ENCODE peak calls at places on chromosomes 6 and 20, in eight cellular contexts. M is AG10803, V is K562, J is uterus, T is AG09309, R is tibial artery, E is HFF-Myc, H is kidney epithelial cell. I is an unnamed sample.
A peak's percentile ranks its signal among the peaks of the same experiment; 100 is the strongest.

GRCh38 chr20:59047938-59048680 is 5.5 kb upstream of the PRELID3B start:
- DNase-seq in M (peak; percentile 59), V (no peak), J (no peak), T (no peak), R (no peak), E (no peak), H (no peak), I (peak; percentile 18)

GRCh38 chr6:93896081-93896480 is 476.7 kb upstream of the EPHA7 start:
- DNase-seq in M (no peak), V (no peak), J (no peak), T (no peak), R (no peak), E (no peak), H (no peak), I (no peak)

GRCh38 chr6:136979206-136979605 is 57.1 kb downstream of the SLC35D3 start:
- DNase-seq in M (no peak), V (no peak), J (no peak), T (no peak), R (no peak), E (no peak), H (no peak), I (no peak)

GRCh38 chr6:35898003-35898402 is 22.9 kb downstream of the SRPK1 start:
- DNase-seq in M (no peak), V (no peak), J (no peak), T (no peak), R (no peak), E (no peak), H (no peak), I (no peak)

GRCh38 chr20:11403711-11404110 is 514.0 kb upstream of the BTBD3 start:
- DNase-seq in M (peak; percentile 28), V (no peak), J (peak; percentile 73), T (no peak), R (no peak), E (no peak), H (no peak), I (peak; percentile 59)

GRCh38 chr6:5457036-5457435 is 195.7 kb downstream of the FARS2 start:
- DNase-seq in M (peak; percentile 61), V (no peak), J (no peak), T (no peak), R (no peak), E (no peak), H (no peak), I (no peak)

GRCh38 chr6:84220809-84221409 is 6.5 kb downstream of the CEP162 start:
- DNase-seq in M (peak; percentile 43), V (peak; percentile 16), J (no peak), T (no peak), R (no peak), E (peak; percentile 7), H (no peak), I (no peak)

GRCh38 chr20:5001174-5002076 is at the start of gene SLC23A2:
- DNase-seq in M (no peak), V (peak; percentile 81), J (peak; percentile 16), T (no peak), R (peak; percentile 67), E (no peak), H (no peak), I (no peak)

GRCh38 chr20:38050691-38051090 is 17.1 kb downstream of the RPRD1B start:
- DNase-seq in M (no peak), V (no peak), J (no peak), T (no peak), R (no peak), E (no peak), H (no peak), I (no peak)

GRCh38 chr20:56628015-56628872 is 862 bp upstream of the TFAP2C start:
- DNase-seq in M (no peak), V (no peak), J (no peak), T (no peak), R (no peak), E (no peak), H (no peak), I (no peak)
- H3K4me3 ChIP-seq in M (peak overlapping the region; percentile 51), V (no peak overlapping the region), J (peak overlapping the region; percentile 29), T (no peak overlapping the region), R (peak overlapping the region; percentile 45), E (peak overlapping the region; percentile 60), H (no peak overlapping the region), I (peak overlapping the region; percentile 9)

GRCh38 chr6:144284474-144284752 is 722 bp upstream of the UTRN start:
- DNase-seq in M (no peak), V (no peak), J (no peak), T (no peak), R (no peak), E (no peak), H (no peak), I (no peak)

GRCh38 chr6:144285548-144285797 is 338 bp downstream of the UTRN start:
- DNase-seq in M (no peak), V (no peak), J (no peak), T (no peak), R (no peak), E (no peak), H (no peak), I (no peak)

GRCh38 chr6:144285798-144286502 is 815 bp downstream of the UTRN start:
- DNase-seq in M (peak; percentile 66), V (no peak), J (peak; percentile 68), T (no peak), R (peak; percentile 92), E (no peak), H (no peak), I (peak; percentile 26)

GRCh38 chr6:144284753-144285547 is at the start of gene UTRN:
- DNase-seq in M (peak; percentile 83), V (peak; percentile 47), J (peak; percentile 80), T (peak; percentile 49), R (peak; percentile 91), E (no peak), H (no peak), I (peak; percentile 77)

GRCh38 chr6:144283781-144284473 is 1.2 kb upstream of the UTRN start:
- DNase-seq in M (peak; percentile 28), V (no peak), J (no peak), T (no peak), R (no peak), E (no peak), H (no peak), I (peak; percentile 20)
- TF ChIP-seq CTCF in M (peak; percentile 44), V (no peak), J (no peak), T (peak; percentile 26), R (peak; percentile 15), E (no peak), H (no peak), I (peak; percentile 31)

GRCh38 chr6:90469906-90470305 is 117.0 kb downstream of the MAP3K7 start:
- DNase-seq in M (no peak), V (no peak), J (no peak), T (no peak), R (no peak), E (no peak), H (no peak), I (no peak)

GRCh38 chr6:90468080-90468479 is 118.8 kb downstream of the MAP3K7 start:
- DNase-seq in M (no peak), V (peak; percentile 48), J (no peak), T (no peak), R (no peak), E (no peak), H (peak; percentile 45), I (peak; percentile 54)

GRCh38 chr6:90467546-90467945 is 119.3 kb downstream of the MAP3K7 start:
- DNase-seq in M (no peak), V (no peak), J (no peak), T (no peak), R (no peak), E (no peak), H (no peak), I (no peak)

GRCh38 chr6:90471297-90471696 is 115.6 kb downstream of the MAP3K7 start:
- DNase-seq in M (no peak), V (no peak), J (no peak), T (no peak), R (no peak), E (no peak), H (no peak), I (no peak)

DNA sequence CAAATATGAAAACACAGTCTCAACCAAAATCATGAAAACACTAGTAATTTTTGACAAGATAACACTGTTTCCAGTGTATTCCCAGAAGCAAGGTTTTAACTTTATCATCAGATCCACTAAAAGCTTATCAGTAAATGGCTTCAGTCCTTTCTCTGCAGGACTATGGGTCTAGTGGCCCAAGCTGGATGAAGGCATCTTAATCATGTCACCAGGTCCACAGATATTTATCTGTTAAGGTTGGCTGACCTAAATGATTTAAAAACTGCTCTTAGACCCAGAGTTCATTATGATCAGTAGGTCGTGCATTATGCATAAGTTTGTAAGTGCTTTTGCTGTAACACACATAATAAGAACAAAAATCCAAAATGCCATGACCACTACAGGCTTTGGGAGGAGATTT is 118.0 kb downstream of the MAP3K7 start:
- DNase-seq in M (no peak), V (no peak), J (no peak), T (no peak), R (no peak), E (no peak), H (no peak), I (no peak)
- H3K4me3 ChIP-seq in M (no peak overlapping the region), V (no peak overlapping the region), J (no peak overlapping the region), T (no peak overlapping the region), R (no peak overlapping the region), E (no peak overlapping the region), H (no peak overlapping the region), I (no peak overlapping the region)

GRCh38 chr20:56974499-56975250 is 291.8 kb downstream of the BMP7 start:
- DNase-seq in M (peak; percentile 66), V (peak; percentile 41), J (peak; percentile 47), T (peak; percentile 28), R (no peak), E (peak; percentile 30), H (no peak), I (peak; percentile 63)
- TF ChIP-seq CTCF in M (peak; percentile 90), V (peak; percentile 58), J (peak; percentile 59), T (peak; percentile 85), R (no peak), E (peak; percentile 83), H (peak; percentile 60), I (peak; percentile 92)

GRCh38 chr6:100420711-100421110 is 44.0 kb downstream of the SIM1 start:
- DNase-seq in M (no peak), V (no peak), J (no peak), T (no peak), R (no peak), E (no peak), H (no peak), I (no peak)

GRCh38 chr6:100415780-100416179 is 48.9 kb downstream of the SIM1 start:
- DNase-seq in M (no peak), V (no peak), J (no peak), T (no peak), R (no peak), E (no peak), H (no peak), I (no peak)

GRCh38 chr6:100412872-100413271 is 51.8 kb downstream of the SIM1 start:
- DNase-seq in M (no peak), V (no peak), J (no peak), T (no peak), R (no peak), E (no peak), H (no peak), I (no peak)

GRCh38 chr6:100417037-100417436 is 47.7 kb downstream of the SIM1 start:
- DNase-seq in M (no peak), V (no peak), J (no peak), T (no peak), R (no peak), E (no peak), H (no peak), I (no peak)
- H3K4me3 ChIP-seq in M (no peak overlapping the region), V (no peak overlapping the region), J (no peak overlapping the region), T (no peak overlapping the region), R (no peak overlapping the region), E (no peak overlapping the region), H (no peak overlapping the region), I (no peak overlapping the region)